ENCODE peak calls at places on chromosomes 13 and 19, in eight cellular contexts. One of them, this sample, is unnamed.

GRCh38 chr19:55605637-55606470 is at the start of gene ZNF865:
- DNase-seq in fibroblast of the aortic adventitia: peak; percentile 85
- DNase-seq in mammary epithelial cell: peak; percentile 84
- DNase-seq in trophoblast cell: peak; percentile 85
- DNase-seq in astrocyte of the spinal cord: peak; percentile 87
- DNase-seq in foreskin fibroblast: peak; percentile 93
- DNase-seq in cardiac muscle cell: peak; percentile 92
- DNase-seq in AG10803: peak; percentile 81
- DNase-seq in this sample: peak; percentile 87

GRCh38 chr19:14160017-14160703 is 23.8 kb upstream of the ASF1B start:
- DNase-seq in foreskin fibroblast: no peak
- DNase-seq in mammary epithelial cell: no peak
- DNase-seq in AG10803: no peak
- DNase-seq in cardiac muscle cell: no peak
- DNase-seq in fibroblast of the aortic adventitia: no peak
- DNase-seq in astrocyte of the spinal cord: no peak
- DNase-seq in trophoblast cell: no peak
- DNase-seq in this sample: no peak

GRCh38 chr13:107553838-107554237 is 661.5 kb downstream of the LIG4 start:
- DNase-seq in fibroblast of the aortic adventitia: no peak
- DNase-seq in foreskin fibroblast: no peak
- DNase-seq in trophoblast cell: no peak
- DNase-seq in cardiac muscle cell: peak; percentile 31
- DNase-seq in AG10803: peak; percentile 2
- DNase-seq in mammary epithelial cell: no peak
- DNase-seq in astrocyte of the spinal cord: no peak
- DNase-seq in this sample: peak; percentile 3

GRCh38 chr13:31945202-31945978 is 86.2 kb upstream of the FRY start:
- DNase-seq in trophoblast cell: peak; percentile 34
- DNase-seq in mammary epithelial cell: peak; percentile 84
- DNase-seq in cardiac muscle cell: peak; percentile 79
- DNase-seq in AG10803: peak; percentile 96
- DNase-seq in fibroblast of the aortic adventitia: peak; percentile 79
- DNase-seq in foreskin fibroblast: peak; percentile 92
- DNase-seq in astrocyte of the spinal cord: peak; percentile 60
- DNase-seq in this sample: peak; percentile 76

GRCh38 chr19:30047355-30047895 is 105.4 kb downstream of the URI1 start:
- DNase-seq in astrocyte of the spinal cord: no peak
- DNase-seq in AG10803: no peak
- DNase-seq in mammary epithelial cell: no peak
- DNase-seq in cardiac muscle cell: no peak
- DNase-seq in fibroblast of the aortic adventitia: no peak
- DNase-seq in trophoblast cell: no peak
- DNase-seq in foreskin fibroblast: no peak
- DNase-seq in this sample: no peak

GRCh38 chr19:35712529-35712909 is 5.3 kb upstream of the KMT2B start:
- DNase-seq in cardiac muscle cell: no peak
- DNase-seq in AG10803: no peak
- DNase-seq in mammary epithelial cell: no peak
- DNase-seq in fibroblast of the aortic adventitia: no peak
- DNase-seq in foreskin fibroblast: no peak
- DNase-seq in astrocyte of the spinal cord: no peak
- DNase-seq in trophoblast cell: no peak
- DNase-seq in this sample: no peak

GRCh38 chr19:42067315-42067888 is 2.6 kb downstream of the GRIK5 start:
- DNase-seq in fibroblast of the aortic adventitia: no peak
- DNase-seq in trophoblast cell: no peak
- DNase-seq in cardiac muscle cell: no peak
- DNase-seq in mammary epithelial cell: no peak
- DNase-seq in foreskin fibroblast: no peak
- DNase-seq in astrocyte of the spinal cord: no peak
- DNase-seq in AG10803: no peak
- DNase-seq in this sample: no peak

GRCh38 chr19:2191456-2191931 is 27.8 kb downstream of the DOT1L start:
- DNase-seq in foreskin fibroblast: no peak
- DNase-seq in astrocyte of the spinal cord: no peak
- DNase-seq in fibroblast of the aortic adventitia: no peak
- DNase-seq in mammary epithelial cell: no peak
- DNase-seq in trophoblast cell: no peak
- DNase-seq in cardiac muscle cell: no peak
- DNase-seq in AG10803: no peak
- DNase-seq in this sample: no peak

GRCh38 chr13:61833228-61833627 is 417.6 kb upstream of the PCDH20 start:
- DNase-seq in fibroblast of the aortic adventitia: no peak
- DNase-seq in cardiac muscle cell: no peak
- DNase-seq in mammary epithelial cell: no peak
- DNase-seq in foreskin fibroblast: no peak
- DNase-seq in AG10803: no peak
- DNase-seq in astrocyte of the spinal cord: no peak
- DNase-seq in trophoblast cell: no peak
- DNase-seq in this sample: no peak

GRCh38 chr19:4385291-4386037 is 14.9 kb downstream of the SH3GL1 start:
- DNase-seq in trophoblast cell: no peak
- DNase-seq in mammary epithelial cell: no peak
- DNase-seq in cardiac muscle cell: no peak
- DNase-seq in astrocyte of the spinal cord: no peak
- DNase-seq in foreskin fibroblast: no peak
- DNase-seq in AG10803: no peak
- DNase-seq in fibroblast of the aortic adventitia: no peak
- DNase-seq in this sample: no peak

GRCh38 chr19:47274071-47274890 is at the start of gene INAFM1:
- DNase-seq in AG10803: peak; percentile 91
- DNase-seq in foreskin fibroblast: peak; percentile 97
- DNase-seq in mammary epithelial cell: peak; percentile 94
- DNase-seq in astrocyte of the spinal cord: peak; percentile 95
- DNase-seq in trophoblast cell: peak; percentile 96
- DNase-seq in cardiac muscle cell: peak; percentile 97
- DNase-seq in fibroblast of the aortic adventitia: peak; percentile 92
- DNase-seq in this sample: peak; percentile 95

GRCh38 chr19:47273313-47274070 is 1.2 kb upstream of the INAFM1 start:
- DNase-seq in cardiac muscle cell: peak; percentile 97
- DNase-seq in mammary epithelial cell: peak; percentile 85
- DNase-seq in foreskin fibroblast: peak; percentile 97
- DNase-seq in AG10803: peak; percentile 92
- DNase-seq in trophoblast cell: peak; percentile 89
- DNase-seq in astrocyte of the spinal cord: peak; percentile 93
- DNase-seq in fibroblast of the aortic adventitia: peak; percentile 91
- DNase-seq in this sample: peak; percentile 94

GRCh38 chr19:47272448-47273312 is 2.0 kb upstream of the INAFM1 start:
- DNase-seq in cardiac muscle cell: no peak
- DNase-seq in mammary epithelial cell: no peak
- DNase-seq in fibroblast of the aortic adventitia: peak; percentile 34
- DNase-seq in foreskin fibroblast: peak; percentile 52
- DNase-seq in AG10803: peak; percentile 71
- DNase-seq in trophoblast cell: peak; percentile 23
- DNase-seq in astrocyte of the spinal cord: no peak
- DNase-seq in this sample: peak; percentile 83

GRCh38 chr19:47274891-47275865 is 493 bp downstream of the INAFM1 start:
- DNase-seq in trophoblast cell: no peak
- DNase-seq in foreskin fibroblast: peak; percentile 58
- DNase-seq in AG10803: peak; percentile 6
- DNase-seq in cardiac muscle cell: peak; percentile 29
- DNase-seq in fibroblast of the aortic adventitia: no peak
- DNase-seq in astrocyte of the spinal cord: peak; percentile 34
- DNase-seq in mammary epithelial cell: no peak
- DNase-seq in this sample: no peak

DNA sequence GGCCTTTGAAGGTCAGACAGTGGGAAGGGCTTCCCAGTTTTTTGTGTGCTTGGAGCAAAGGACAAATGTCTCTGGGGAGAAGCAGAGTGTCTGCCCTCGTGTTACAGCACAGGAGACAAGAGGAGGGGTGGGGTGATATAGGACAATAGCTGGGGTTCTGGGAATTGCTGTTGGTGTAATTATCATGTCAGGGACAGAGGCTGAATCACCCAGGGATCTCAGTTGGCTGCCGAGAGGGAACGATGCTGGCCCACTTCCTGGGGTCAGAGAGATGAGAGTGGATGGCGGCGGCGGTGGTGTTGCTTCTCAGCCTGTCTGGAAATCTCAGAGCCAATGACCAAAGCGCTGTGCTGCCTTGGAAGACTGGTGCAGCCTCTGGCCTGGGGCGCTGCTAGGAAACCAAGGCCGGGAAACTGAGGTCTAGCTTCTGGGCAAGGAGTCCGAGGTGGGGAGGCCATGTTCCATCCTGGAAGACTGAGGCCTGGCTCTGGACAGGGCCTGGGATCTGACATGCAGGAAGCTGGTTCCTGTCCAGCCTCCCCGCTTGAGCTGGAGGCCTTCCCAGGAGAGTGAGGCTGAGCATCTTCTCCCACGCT is 1.3 kb downstream of the INAFM1 start:
- DNase-seq in mammary epithelial cell: no peak
- DNase-seq in trophoblast cell: no peak
- DNase-seq in AG10803: peak; percentile 59
- DNase-seq in astrocyte of the spinal cord: peak; percentile 56
- DNase-seq in foreskin fibroblast: peak; percentile 58
- DNase-seq in cardiac muscle cell: peak; percentile 65
- DNase-seq in fibroblast of the aortic adventitia: peak; percentile 73
- DNase-seq in this sample: peak; percentile 64
- H3K4me3 ChIP-seq in mammary epithelial cell: no peak overlapping the region
- H3K4me3 ChIP-seq in trophoblast cell: no peak overlapping the region
- H3K4me3 ChIP-seq in AG10803: peak overlapping the region; percentile 39
- H3K4me3 ChIP-seq in astrocyte of the spinal cord: peak overlapping the region; percentile 21
- H3K4me3 ChIP-seq in foreskin fibroblast: peak overlapping the region; percentile 36
- H3K4me3 ChIP-seq in cardiac muscle cell: no peak overlapping the region
- H3K4me3 ChIP-seq in fibroblast of the aortic adventitia: peak overlapping the region; percentile 65
- H3K4me3 ChIP-seq in this sample: no peak overlapping the region

GRCh38 chr13:33642374-33643065 is 175.4 kb upstream of the RFC3 start:
- DNase-seq in trophoblast cell: peak; percentile 95
- DNase-seq in mammary epithelial cell: peak; percentile 39
- DNase-seq in astrocyte of the spinal cord: peak; percentile 15
- DNase-seq in AG10803: peak; percentile 97
- DNase-seq in fibroblast of the aortic adventitia: peak; percentile 89
- DNase-seq in foreskin fibroblast: peak; percentile 91
- DNase-seq in cardiac muscle cell: peak; percentile 95
- DNase-seq in this sample: peak; percentile 99

GRCh38 chr13:33640832-33641231 is 177.1 kb upstream of the RFC3 start:
- DNase-seq in fibroblast of the aortic adventitia: no peak
- DNase-seq in trophoblast cell: peak; percentile 83
- DNase-seq in mammary epithelial cell: peak; percentile 36
- DNase-seq in AG10803: peak; percentile 41
- DNase-seq in foreskin fibroblast: peak; percentile 10
- DNase-seq in astrocyte of the spinal cord: no peak
- DNase-seq in cardiac muscle cell: no peak
- DNase-seq in this sample: no peak

GRCh38 chr13:33649212-33649917 is 168.6 kb upstream of the RFC3 start:
- DNase-seq in AG10803: no peak
- DNase-seq in fibroblast of the aortic adventitia: no peak
- DNase-seq in astrocyte of the spinal cord: peak; percentile 10
- DNase-seq in cardiac muscle cell: no peak
- DNase-seq in mammary epithelial cell: no peak
- DNase-seq in foreskin fibroblast: peak; percentile 57
- DNase-seq in trophoblast cell: peak; percentile 17
- DNase-seq in this sample: peak; percentile 83

GRCh38 chr13:33644607-33645543 is 173.1 kb upstream of the RFC3 start:
- DNase-seq in AG10803: peak; percentile 93
- DNase-seq in astrocyte of the spinal cord: no peak
- DNase-seq in foreskin fibroblast: peak; percentile 27
- DNase-seq in mammary epithelial cell: peak; percentile 39
- DNase-seq in fibroblast of the aortic adventitia: peak; percentile 82
- DNase-seq in trophoblast cell: no peak
- DNase-seq in cardiac muscle cell: peak; percentile 75
- DNase-seq in this sample: peak; percentile 63

GRCh38 chr13:33645591-33646554 is 172.1 kb upstream of the RFC3 start:
- DNase-seq in cardiac muscle cell: no peak
- DNase-seq in mammary epithelial cell: no peak
- DNase-seq in foreskin fibroblast: no peak
- DNase-seq in trophoblast cell: no peak
- DNase-seq in astrocyte of the spinal cord: no peak
- DNase-seq in fibroblast of the aortic adventitia: no peak
- DNase-seq in AG10803: no peak
- DNase-seq in this sample: no peak
- H3K4me3 ChIP-seq in cardiac muscle cell: no peak overlapping the region
- H3K4me3 ChIP-seq in mammary epithelial cell: no peak overlapping the region
- H3K4me3 ChIP-seq in foreskin fibroblast: no peak overlapping the region
- H3K4me3 ChIP-seq in trophoblast cell: no peak overlapping the region
- H3K4me3 ChIP-seq in astrocyte of the spinal cord: no peak overlapping the region
- H3K4me3 ChIP-seq in fibroblast of the aortic adventitia: no peak overlapping the region
- H3K4me3 ChIP-seq in AG10803: no peak overlapping the region
- H3K4me3 ChIP-seq in this sample: no peak overlapping the region

DNA sequence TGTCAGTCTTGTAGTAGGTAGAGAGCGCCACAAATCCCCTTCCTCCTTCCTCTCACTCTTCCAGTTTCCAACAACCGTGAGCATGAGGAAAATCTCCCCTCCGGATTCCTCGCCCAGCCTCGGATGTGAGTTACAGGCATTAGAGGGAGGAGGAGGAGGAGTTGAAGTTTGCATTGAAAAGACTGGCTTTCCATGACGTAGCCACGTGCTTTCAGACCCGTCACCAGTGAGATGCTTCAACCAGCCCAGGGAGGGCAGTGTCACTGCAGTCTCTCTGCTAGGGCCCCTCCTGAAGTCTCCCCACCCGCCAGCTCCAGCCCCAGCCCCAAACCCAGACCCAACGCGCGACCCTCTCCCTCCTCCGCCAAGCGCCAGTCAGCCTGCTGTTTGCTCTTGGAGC is 444 bp upstream of the FGF14 start:
- DNase-seq in AG10803: no peak
- DNase-seq in foreskin fibroblast: peak; percentile 86
- DNase-seq in trophoblast cell: no peak
- DNase-seq in astrocyte of the spinal cord: peak; percentile 42
- DNase-seq in fibroblast of the aortic adventitia: peak; percentile 5
- DNase-seq in mammary epithelial cell: no peak
- DNase-seq in cardiac muscle cell: peak; percentile 20
- DNase-seq in this sample: peak; percentile 33
- H3K4me3 ChIP-seq in AG10803: peak overlapping the region; percentile 23
- H3K4me3 ChIP-seq in foreskin fibroblast: no peak overlapping the region
- H3K4me3 ChIP-seq in trophoblast cell: no peak overlapping the region
- H3K4me3 ChIP-seq in astrocyte of the spinal cord: peak overlapping the region; percentile 46
- H3K4me3 ChIP-seq in fibroblast of the aortic adventitia: peak overlapping the region; percentile 20
- H3K4me3 ChIP-seq in mammary epithelial cell: peak overlapping the region; percentile 30
- H3K4me3 ChIP-seq in cardiac muscle cell: no peak overlapping the region
- H3K4me3 ChIP-seq in this sample: peak overlapping the region; percentile 55

DNA sequence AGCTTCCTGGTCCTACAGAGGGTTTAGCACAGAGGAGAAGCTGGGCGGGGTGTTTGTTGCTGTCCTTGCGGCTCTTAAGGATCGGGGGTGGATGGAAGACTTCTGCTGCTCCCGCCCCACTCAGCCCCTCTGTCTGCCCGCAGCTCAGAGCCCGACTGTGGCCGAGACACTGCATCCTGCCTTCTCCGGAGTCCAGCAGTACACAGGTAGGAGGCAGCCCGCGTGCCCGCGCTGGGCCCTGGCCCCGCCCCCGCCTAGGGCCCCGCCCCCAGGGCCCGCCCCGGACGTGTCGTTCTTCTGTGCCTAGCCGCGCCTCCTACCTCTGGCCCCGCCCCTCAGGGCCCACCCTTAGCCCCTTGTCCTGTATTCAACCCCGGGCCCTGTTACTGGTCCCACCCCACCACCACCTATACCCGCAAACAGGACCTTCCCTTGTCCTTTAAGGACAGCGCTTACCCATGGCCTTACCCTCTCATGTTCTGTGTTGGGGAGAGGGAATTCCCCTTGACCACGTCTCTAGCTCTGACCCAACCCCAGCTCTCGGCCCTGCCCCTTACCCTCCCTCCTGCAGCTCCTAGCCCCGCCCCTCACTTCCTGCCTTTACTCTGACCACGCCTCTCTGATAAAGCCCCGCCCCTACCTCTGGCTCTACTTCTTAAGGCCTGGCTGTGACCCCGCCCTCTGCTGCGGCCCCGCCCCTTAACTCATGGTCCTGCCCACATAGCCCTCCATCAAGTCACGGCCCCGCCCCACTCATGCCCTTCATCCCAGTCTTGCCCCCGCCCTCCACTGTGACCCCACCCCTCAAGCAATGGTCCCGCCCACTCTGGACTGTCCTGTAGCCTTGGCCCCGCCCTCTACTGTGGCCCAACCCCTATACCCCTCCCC is 60.5 kb downstream of the CELF5 start:
- DNase-seq in AG10803: no peak
- DNase-seq in astrocyte of the spinal cord: peak; percentile 39
- DNase-seq in fibroblast of the aortic adventitia: peak; percentile 38
- DNase-seq in trophoblast cell: peak; percentile 73
- DNase-seq in mammary epithelial cell: peak; percentile 66
- DNase-seq in cardiac muscle cell: peak; percentile 47
- DNase-seq in foreskin fibroblast: peak; percentile 54
- DNase-seq in this sample: peak; percentile 46
- H3K4me3 ChIP-seq in AG10803: no peak overlapping the region
- H3K4me3 ChIP-seq in astrocyte of the spinal cord: no peak overlapping the region
- H3K4me3 ChIP-seq in fibroblast of the aortic adventitia: no peak overlapping the region
- H3K4me3 ChIP-seq in trophoblast cell: no peak overlapping the region
- H3K4me3 ChIP-seq in mammary epithelial cell: peak overlapping the region; percentile 9
- H3K4me3 ChIP-seq in cardiac muscle cell: peak overlapping the region; percentile 30
- H3K4me3 ChIP-seq in foreskin fibroblast: no peak overlapping the region
- H3K4me3 ChIP-seq in this sample: peak overlapping the region; percentile 15

This sample was measured in fibroblast of villous mesenchyme.